ENCODE peak calls at places on chromosomes 7 and 10, in ten cellular contexts. L, Y, B, H, M, T, X, Q, V and I are unnamed samples.

GRCh38 chr7:83001362-83002040 is 161.2 kb downstream of the PCLO start:
- DNase-seq in L (no peak), Y (peak), B (no peak), H (no peak), M (no peak), T (no peak), X (no peak), Q (no peak), V (peak), I (no peak)

GRCh38 chr10:102312683-102313082 is 67.4 kb downstream of the GBF1 start:
- DNase-seq in L (no peak), Y (peak), B (no peak), H (no peak), M (no peak), T (no peak), X (no peak), Q (no peak), V (peak), I (no peak)

GRCh38 chr7:150567168-150567567 is at the start of gene GIMAP4:
- DNase-seq in L (no peak), Y (no peak), B (no peak), H (peak), M (no peak), T (no peak), X (no peak), Q (no peak), V (no peak), I (no peak)

GRCh38 chr10:124653311-124653710 is 90.9 kb downstream of the FAM53B start:
- DNase-seq in L (no peak), Y (no peak), B (no peak), H (no peak), M (no peak), T (no peak), X (no peak), Q (no peak), V (no peak), I (no peak)

GRCh38 chr7:152313217-152313616 is 122.6 kb downstream of the KMT2C start:
- DNase-seq in L (no peak), Y (no peak), B (no peak), H (no peak), M (no peak), T (no peak), X (no peak), Q (no peak), V (no peak), I (no peak)

GRCh38 chr7:101630591-101630990 is 1.5 kb upstream of the MYL10 start:
- DNase-seq in L (peak), Y (no peak), B (no peak), H (no peak), M (no peak), T (no peak), X (no peak), Q (no peak), V (peak), I (no peak)

GRCh38 chr7:69108041-69108440 is 490.2 kb upstream of the AUTS2 start:
- DNase-seq in L (no peak), Y (no peak), B (no peak), H (no peak), M (no peak), T (no peak), X (no peak), Q (no peak), V (no peak), I (no peak)

GRCh38 chr10:121570316-121570715 is 27.9 kb downstream of the FGFR2 start:
- DNase-seq in L (no peak), Y (no peak), B (no peak), H (no peak), M (no peak), T (no peak), X (no peak), Q (no peak), V (no peak), I (no peak)

GRCh38 chr10:117240730-117241529 is at the start of gene SLC18A2:
- DNase-seq in L (no peak), Y (no peak), B (no peak), H (no peak), M (no peak), T (no peak), X (no peak), Q (no peak), V (no peak), I (no peak)

GRCh38 chr7:133253522-133253882 is 624 bp downstream of the EXOC4 start:
- DNase-seq in L (no peak), Y (no peak), B (no peak), H (peak), M (no peak), T (no peak), X (no peak), Q (peak), V (no peak), I (no peak)

GRCh38 chr10:62278461-62278910 is 9.8 kb upstream of the RTKN2 start:
- DNase-seq in L (no peak), Y (peak), B (no peak), H (no peak), M (no peak), T (no peak), X (no peak), Q (no peak), V (peak), I (no peak)

GRCh38 chr10:125022671-125023070 is 80.7 kb downstream of the ZRANB1 start:
- DNase-seq in L (no peak), Y (no peak), B (no peak), H (no peak), M (no peak), T (no peak), X (no peak), Q (no peak), V (no peak), I (no peak)

GRCh38 chr7:28729276-28729675 is 228.9 kb downstream of the TRIL start:
- DNase-seq in L (no peak), Y (peak), B (no peak), H (no peak), M (no peak), T (no peak), X (no peak), Q (peak), V (peak), I (no peak)

GRCh38 chr10:48227213-48227612 is 47.3 kb downstream of the FRMPD2 start:
- DNase-seq in L (no peak), Y (no peak), B (no peak), H (no peak), M (no peak), T (no peak), X (no peak), Q (no peak), V (no peak), I (no peak)

GRCh38 chr10:44263771-44264170 is 121.1 kb downstream of the CXCL12 start:
- DNase-seq in L (no peak), Y (no peak), B (no peak), H (no peak), M (no peak), T (no peak), X (no peak), Q (no peak), V (no peak), I (no peak)

GRCh38 chr7:128201067-128201689 is 39.9 kb upstream of the LEP start:
- DNase-seq in L (no peak), Y (no peak), B (no peak), H (no peak), M (no peak), T (no peak), X (peak), Q (no peak), V (no peak), I (no peak)

GRCh38 chr10:20624642-20625041 is 272.5 kb downstream of the NEBL start:
- DNase-seq in L (no peak), Y (no peak), B (peak), H (no peak), M (peak), T (peak), X (no peak), Q (peak), V (peak), I (no peak)

DNA sequence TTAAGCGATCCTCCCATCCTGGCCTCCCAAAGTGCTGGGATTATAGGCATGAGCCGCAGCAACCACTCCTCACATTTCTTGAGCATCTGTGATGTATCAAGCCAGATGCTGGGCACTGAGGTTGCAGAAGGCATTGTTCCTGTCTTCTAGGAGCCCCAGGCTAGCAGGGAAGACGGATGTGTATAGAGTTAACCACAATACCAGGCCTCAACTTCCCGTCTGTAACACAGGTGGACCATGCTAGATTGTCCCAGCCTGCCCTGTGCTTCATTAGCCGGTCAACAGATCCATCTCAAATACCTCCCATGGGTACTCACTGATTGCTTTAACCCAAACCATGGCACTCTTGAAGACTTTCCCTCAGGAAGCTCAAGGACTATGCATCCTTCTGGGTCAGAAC is 1.8 kb upstream of the CLDN4 start:
- DNase-seq in L (no peak), Y (no peak), B (no peak), H (no peak), M (no peak), T (no peak), X (no peak), Q (no peak), V (no peak), I (no peak)
- H3K27ac ChIP-seq in L (no peak), Y (no peak), B (no peak), H (no peak), M (no peak), T (no peak), X (no peak), Q (peak), V (no peak), I (peak)

DNA sequence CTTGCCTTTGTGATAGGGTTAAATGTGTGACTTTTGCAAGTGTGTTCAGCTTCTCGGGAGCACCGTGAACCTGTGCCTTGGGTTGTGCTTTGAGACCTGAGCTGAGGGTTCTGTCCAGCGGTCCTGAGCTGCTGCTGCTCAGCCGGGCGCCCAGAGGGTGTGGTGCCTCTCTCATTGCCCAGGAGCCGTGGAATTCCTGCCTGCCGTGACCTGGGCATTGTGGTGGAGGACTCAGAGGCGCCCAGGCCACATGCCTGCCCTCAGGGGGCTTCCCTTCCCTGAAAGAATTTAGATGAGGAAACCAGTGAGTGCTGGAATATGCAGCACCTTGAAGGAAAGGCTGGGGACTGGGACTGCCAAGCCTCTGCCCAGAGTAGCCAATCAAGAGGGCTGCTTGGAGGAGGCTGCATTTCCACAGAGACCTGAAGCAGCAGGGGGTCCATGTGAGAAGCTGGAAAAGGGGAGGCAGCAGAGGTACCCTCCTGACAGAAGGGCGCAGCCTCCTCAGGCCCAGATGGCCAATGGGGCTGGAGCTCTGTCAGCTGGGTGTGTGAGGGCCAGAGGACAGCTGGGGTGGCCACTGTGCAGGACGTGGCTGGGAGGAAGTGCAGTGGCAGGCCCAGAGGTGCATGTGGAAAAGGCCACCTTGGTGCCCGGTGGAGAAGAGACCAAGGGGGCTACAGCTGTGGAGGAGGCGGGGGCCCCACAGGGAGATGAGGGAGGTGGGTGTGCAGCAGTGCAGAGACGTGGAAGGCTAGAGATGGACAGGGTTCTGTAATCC is 107.3 kb downstream of the NKX6-2 start:
- DNase-seq in L (no peak), Y (no peak), B (peak), H (no peak), M (no peak), T (peak), X (no peak), Q (no peak), V (no peak), I (no peak)
- H3K27ac ChIP-seq in L (no peak), Y (no peak), B (no peak), H (no peak), M (no peak), T (no peak), X (no peak), Q (no peak), V (no peak), I (no peak)

GRCh38 chr10:16986082-16986405 is 143.6 kb downstream of the CUBN start:
- DNase-seq in L (no peak), Y (no peak), B (no peak), H (no peak), M (no peak), T (no peak), X (no peak), Q (no peak), V (no peak), I (no peak)
- H3K27ac ChIP-seq in L (peak), Y (peak), B (peak), H (no peak), M (peak), T (peak), X (no peak), Q (no peak), V (peak), I (no peak)

GRCh38 chr10:103555321-103555649 is 61.8 kb downstream of the NEURL1 start:
- DNase-seq in L (no peak), Y (no peak), B (no peak), H (no peak), M (no peak), T (no peak), X (no peak), Q (no peak), V (no peak), I (no peak)
- H3K27ac ChIP-seq in L (no peak), Y (no peak), B (peak), H (no peak), M (no peak), T (peak), X (no peak), Q (peak), V (no peak), I (no peak)

DNA sequence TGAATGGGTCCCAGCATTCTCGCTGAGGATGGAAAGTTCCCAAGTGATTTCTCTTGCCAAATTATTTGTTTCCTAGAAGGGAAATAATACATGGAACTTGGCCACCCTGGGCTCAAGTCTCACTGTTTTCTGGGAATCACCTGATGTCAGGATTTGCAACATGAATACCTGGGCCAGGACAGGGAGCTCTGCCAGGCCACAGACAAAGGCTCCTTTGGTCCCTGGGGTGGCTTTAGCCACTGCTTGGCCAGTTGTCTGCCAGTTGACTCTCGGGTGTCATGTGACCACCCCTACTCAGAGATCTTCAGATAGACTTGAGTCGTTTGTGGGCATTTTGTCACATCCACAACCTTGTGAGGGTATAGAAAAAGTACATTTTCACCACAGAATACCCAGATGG is 258.0 kb upstream of the HABP2 start:
- DNase-seq in L (no peak), Y (no peak), B (no peak), H (no peak), M (no peak), T (no peak), X (no peak), Q (no peak), V (no peak), I (no peak)
- H3K27ac ChIP-seq in L (no peak), Y (no peak), B (no peak), H (no peak), M (no peak), T (no peak), X (no peak), Q (no peak), V (no peak), I (no peak)

DNA sequence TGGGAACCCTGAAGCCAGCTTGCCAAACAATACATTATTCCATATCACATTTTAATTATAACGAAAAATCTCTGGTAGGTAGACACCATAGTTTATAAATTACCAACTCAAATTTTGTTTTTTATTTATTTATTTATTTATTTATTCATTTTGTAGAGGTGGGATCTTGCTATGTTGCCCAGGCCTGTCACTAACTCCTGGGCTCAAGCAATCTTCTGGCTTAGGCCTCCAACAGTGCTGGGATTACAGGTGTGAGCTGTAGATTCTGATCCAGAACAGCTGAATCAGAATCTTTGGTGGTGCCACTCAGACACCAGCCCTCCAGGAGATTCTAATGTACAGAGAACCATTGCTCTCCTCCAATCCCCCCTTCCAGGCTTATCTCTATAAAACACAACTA is 1.7 kb downstream of the PON2 start:
- DNase-seq in L (no peak), Y (no peak), B (no peak), H (no peak), M (no peak), T (no peak), X (no peak), Q (no peak), V (no peak), I (no peak)
- H3K27ac ChIP-seq in L (no peak), Y (no peak), B (no peak), H (no peak), M (no peak), T (no peak), X (no peak), Q (peak), V (no peak), I (no peak)

GRCh38 chr10:111748184-111748583 is 435.4 kb downstream of the GPAM start:
- DNase-seq in L (no peak), Y (no peak), B (no peak), H (no peak), M (no peak), T (no peak), X (no peak), Q (no peak), V (no peak), I (no peak)
- H3K27ac ChIP-seq in L (no peak), Y (no peak), B (no peak), H (no peak), M (no peak), T (no peak), X (no peak), Q (no peak), V (no peak), I (no peak)

GRCh38 chr10:13528138-13528874 is 508 bp downstream of the BEND7 start:
- DNase-seq in L (no peak), Y (no peak), B (peak), H (peak), M (no peak), T (peak), X (no peak), Q (no peak), V (no peak), I (no peak)
- H3K27ac ChIP-seq in L (no peak), Y (no peak), B (peak), H (peak), M (peak), T (peak), X (no peak), Q (peak), V (no peak), I (peak)

GRCh38 chr7:46607176-46607575 is 686.1 kb upstream of the IGFBP3 start:
- DNase-seq in L (no peak), Y (no peak), B (no peak), H (no peak), M (no peak), T (no peak), X (no peak), Q (no peak), V (no peak), I (no peak)
- H3K27ac ChIP-seq in L (no peak), Y (no peak), B (no peak), H (no peak), M (no peak), T (no peak), X (no peak), Q (no peak), V (no peak), I (no peak)